ENCODE peak calls at places on chromosomes 6 and 20, in six cellular contexts. Q, V, H, O, S and U are unnamed samples.

GRCh38 chr6:10578718-10579117 is 57.6 kb downstream of the GCNT2 start:
- DNase-seq in Q (no peak), V (no peak), H (no peak), O (no peak), S (no peak), U (no peak)

GRCh38 chr6:57013501-57013900 is 33.0 kb upstream of the KIAA1586 start:
- DNase-seq in Q (no peak), V (no peak), H (no peak), O (no peak), S (no peak), U (no peak)

GRCh38 chr20:21719592-21720214 is 14.2 kb downstream of the PAX1 start:
- DNase-seq in Q (peak), V (peak), H (peak), O (peak), S (peak), U (no peak)

GRCh38 chr6:157019115-157019628 is 242.0 kb downstream of the ARID1B start:
- DNase-seq in Q (no peak), V (no peak), H (no peak), O (no peak), S (no peak), U (no peak)

GRCh38 chr6:89131599-89131998 is 13.7 kb upstream of the SRSF12 start:
- DNase-seq in Q (no peak), V (no peak), H (no peak), O (no peak), S (no peak), U (no peak)

GRCh38 chr6:130473886-130474285 is 108.1 kb downstream of the TMEM200A start:
- DNase-seq in Q (no peak), V (no peak), H (no peak), O (no peak), S (no peak), U (no peak)

GRCh38 chr6:10961837-10962236 is 75.0 kb downstream of the SYCP2L start:
- DNase-seq in Q (no peak), V (no peak), H (no peak), O (no peak), S (no peak), U (no peak)

GRCh38 chr20:35907017-35907685 is 47.2 kb downstream of the SCAND1 start:
- DNase-seq in Q (no peak), V (no peak), H (no peak), O (no peak), S (no peak), U (no peak)

GRCh38 chr6:24882835-24883555 is 52.8 kb downstream of the RIPOR2 start:
- DNase-seq in Q (no peak), V (no peak), H (no peak), O (no peak), S (no peak), U (no peak)

GRCh38 chr20:32966881-32967781 is 37.1 kb downstream of the SUN5 start:
- DNase-seq in Q (peak), V (peak), H (peak), O (peak), S (peak), U (no peak)

GRCh38 chr6:144413418-144413817 is 128.3 kb downstream of the UTRN start:
- DNase-seq in Q (no peak), V (peak), H (no peak), O (peak), S (no peak), U (no peak)

GRCh38 chr6:131755597-131755996 is 44.8 kb upstream of the CTAGE9 start:
- DNase-seq in Q (no peak), V (no peak), H (no peak), O (no peak), S (no peak), U (no peak)

GRCh38 chr6:36204068-36204753 is 7.7 kb downstream of the BRPF3 start:
- DNase-seq in Q (no peak), V (no peak), H (no peak), O (no peak), S (peak), U (no peak)

DNA sequence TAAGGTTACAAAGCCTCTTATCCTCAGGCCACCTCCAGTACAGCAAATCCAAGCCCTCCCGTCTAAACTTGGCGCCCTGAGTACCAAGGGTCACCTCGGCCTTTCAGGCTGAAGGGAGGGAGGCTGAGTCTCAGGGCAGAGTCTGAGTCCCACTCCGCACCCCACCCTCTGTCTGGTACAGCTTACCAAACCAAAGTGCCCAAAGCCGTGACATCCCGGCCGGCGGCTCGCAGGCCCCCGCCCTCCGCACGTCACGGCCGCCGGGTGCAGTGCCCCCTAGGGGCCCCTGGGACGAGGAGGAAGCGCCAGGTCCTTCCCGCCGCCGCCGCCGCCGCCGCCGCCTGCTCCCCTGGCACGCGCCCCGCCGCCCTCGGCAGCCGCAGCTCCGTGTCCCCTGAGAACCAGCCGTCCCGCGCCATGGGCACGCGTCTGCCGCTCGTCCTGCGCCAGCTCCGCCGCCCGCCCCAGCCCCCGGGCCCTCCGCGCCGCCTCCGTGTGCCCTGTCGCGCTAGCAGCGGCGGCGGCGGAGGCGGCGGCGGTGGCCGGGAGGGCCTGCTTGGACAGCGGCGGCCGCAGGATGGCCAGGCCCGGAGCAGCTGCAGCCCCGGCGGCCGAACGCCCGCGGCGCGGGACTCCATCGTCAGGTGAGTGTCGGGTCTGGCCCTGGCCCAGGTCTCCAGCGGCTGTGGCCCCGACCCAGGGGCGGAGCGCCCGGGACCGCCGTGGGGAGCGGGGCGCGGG is at the start of gene MTHFD1L:
- DNase-seq in Q (peak), V (peak), H (no peak), O (peak), S (no peak), U (peak)
- TF ChIP-seq POLR2A in Q (no peak), V (no peak), H (no peak), O (no peak), S (peak), U (peak)

GRCh38 chr6:158707120-158707519 is 57.3 kb downstream of the SYTL3 start:
- DNase-seq in Q (peak), V (peak), H (no peak), O (peak), S (no peak), U (no peak)
- TF ChIP-seq EP300 in Q (peak), V (no peak), H (no peak), O (no peak), S (no peak), U (no peak)

DNA sequence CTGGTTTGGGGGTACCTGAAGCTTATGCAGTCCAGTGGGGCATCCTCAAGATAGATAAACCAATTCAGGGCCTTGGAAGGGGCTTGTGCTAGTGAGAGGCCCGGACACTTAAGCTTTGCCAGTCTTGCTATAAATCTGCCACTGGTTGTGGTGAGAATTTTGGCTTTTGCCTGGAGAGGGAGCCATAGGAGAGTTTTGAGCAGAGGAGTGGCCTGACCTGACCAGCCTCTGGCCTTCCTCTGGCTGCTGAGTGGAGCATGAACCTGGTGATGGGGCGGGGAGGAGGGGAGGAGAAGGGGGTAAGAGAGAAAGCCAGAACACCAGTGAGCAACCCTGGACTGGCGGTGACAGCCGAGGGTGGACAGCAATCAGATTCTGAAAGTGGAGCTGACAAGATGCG is 7.1 kb downstream of the TMEM74B start:
- DNase-seq in Q (no peak), V (no peak), H (no peak), O (no peak), S (no peak), U (no peak)
- TF ChIP-seq POLR2A in Q (no peak), V (no peak), H (no peak), O (no peak), S (no peak), U (no peak)

DNA sequence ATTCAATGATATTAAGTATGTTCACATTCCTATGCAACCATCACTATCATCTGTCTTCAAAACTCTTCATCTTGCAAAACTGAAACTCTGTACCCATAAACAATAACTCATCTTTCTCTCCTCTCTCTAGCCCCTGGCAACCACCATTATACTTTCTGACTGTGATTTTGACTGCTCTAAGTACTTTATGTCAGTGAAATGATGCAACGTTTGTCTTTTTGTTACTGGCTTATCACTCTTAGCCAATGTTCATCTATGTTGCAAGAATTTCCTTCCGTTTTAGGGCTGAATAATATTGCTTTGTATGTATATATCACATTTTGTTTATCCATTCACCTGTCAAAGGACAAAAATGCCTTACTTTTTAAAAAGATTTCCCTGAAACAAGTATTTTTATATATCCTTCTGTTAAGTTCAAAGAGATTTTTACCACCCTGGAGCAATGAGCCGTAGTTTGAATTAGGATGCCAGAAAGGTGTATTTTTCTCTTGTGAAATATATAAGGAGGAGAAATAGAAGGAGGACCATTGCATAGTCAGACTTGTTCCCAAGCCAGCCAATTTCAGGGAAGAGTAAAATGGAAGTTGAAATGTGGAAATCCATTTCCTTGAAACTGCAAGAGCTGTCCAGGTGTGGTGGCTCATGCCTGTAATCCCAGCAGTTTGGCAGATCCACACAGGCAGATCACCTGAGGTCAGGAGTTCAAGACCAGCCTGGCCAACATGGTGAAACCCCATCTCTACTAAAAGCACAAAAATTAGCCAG is 4.0 kb upstream of the CGAS start:
- DNase-seq in Q (peak), V (no peak), H (no peak), O (no peak), S (no peak), U (no peak)
- TF ChIP-seq EP300 in Q (no peak), V (no peak), H (no peak), O (no peak), S (no peak), U (no peak)

GRCh38 chr6:166436195-166437139 is 53.7 kb upstream of the MPC1 start:
- DNase-seq in Q (no peak), V (no peak), H (no peak), O (peak), S (no peak), U (no peak)
- TF ChIP-seq POLR2A in Q (no peak), V (no peak), H (no peak), O (no peak), S (no peak), U (no peak)

DNA sequence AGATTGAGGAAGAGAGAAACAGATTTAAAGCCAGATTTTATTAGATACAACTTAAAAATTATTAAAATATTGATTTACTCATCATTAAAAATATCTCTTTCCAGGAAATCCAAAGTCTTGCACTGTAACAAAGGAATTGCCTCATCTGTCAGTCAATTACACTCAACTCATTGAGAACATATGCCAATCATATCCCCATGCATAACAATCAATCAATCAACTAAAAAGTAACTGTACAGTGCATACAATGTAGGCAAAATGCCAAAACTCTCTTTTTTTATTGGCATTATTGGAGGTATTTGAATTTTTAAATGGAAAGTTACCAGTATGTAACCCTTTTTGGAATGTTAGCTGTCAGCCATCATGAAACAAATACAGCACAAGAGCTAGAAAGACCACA is 45.3 kb upstream of the FAM83B start:
- DNase-seq in Q (no peak), V (no peak), H (no peak), O (no peak), S (no peak), U (no peak)
- TF ChIP-seq EP300 in Q (no peak), V (no peak), H (no peak), O (no peak), S (no peak), U (no peak)

GRCh38 chr6:46734867-46735719 is at the start of gene PLA2G7:
- DNase-seq in Q (peak), V (peak), H (no peak), O (no peak), S (no peak), U (no peak)

GRCh38 chr6:46733410-46733809 is 1.8 kb downstream of the PLA2G7 start:
- DNase-seq in Q (no peak), V (no peak), H (peak), O (no peak), S (no peak), U (no peak)

GRCh38 chr6:46730918-46731461 is 4.2 kb downstream of the PLA2G7 start:
- DNase-seq in Q (no peak), V (no peak), H (peak), O (no peak), S (no peak), U (no peak)

GRCh38 chr6:46736913-46737312 is 1.7 kb upstream of the PLA2G7 start:
- DNase-seq in Q (no peak), V (no peak), H (no peak), O (no peak), S (no peak), U (no peak)

GRCh38 chr6:46735720-46736031 is 501 bp upstream of the PLA2G7 start:
- DNase-seq in Q (no peak), V (no peak), H (no peak), O (no peak), S (no peak), U (no peak)
- TF ChIP-seq POLR2A in Q (no peak), V (no peak), H (no peak), O (no peak), S (no peak), U (no peak)

GRCh38 chr20:63534831-63535651 is 2.1 kb downstream of the PTK6 start:
- DNase-seq in Q (no peak), V (peak), H (no peak), O (peak), S (no peak), U (no peak)

GRCh38 chr20:63534427-63534830 is 2.7 kb downstream of the PTK6 start:
- DNase-seq in Q (no peak), V (no peak), H (no peak), O (no peak), S (no peak), U (no peak)

GRCh38 chr20:63536997-63537524 is at the start of gene PTK6:
- DNase-seq in Q (no peak), V (peak), H (no peak), O (peak), S (no peak), U (peak)

GRCh38 chr20:63537525-63538203 is 488 bp upstream of the PTK6 start:
- DNase-seq in Q (peak), V (peak), H (peak), O (peak), S (peak), U (peak)

DNA sequence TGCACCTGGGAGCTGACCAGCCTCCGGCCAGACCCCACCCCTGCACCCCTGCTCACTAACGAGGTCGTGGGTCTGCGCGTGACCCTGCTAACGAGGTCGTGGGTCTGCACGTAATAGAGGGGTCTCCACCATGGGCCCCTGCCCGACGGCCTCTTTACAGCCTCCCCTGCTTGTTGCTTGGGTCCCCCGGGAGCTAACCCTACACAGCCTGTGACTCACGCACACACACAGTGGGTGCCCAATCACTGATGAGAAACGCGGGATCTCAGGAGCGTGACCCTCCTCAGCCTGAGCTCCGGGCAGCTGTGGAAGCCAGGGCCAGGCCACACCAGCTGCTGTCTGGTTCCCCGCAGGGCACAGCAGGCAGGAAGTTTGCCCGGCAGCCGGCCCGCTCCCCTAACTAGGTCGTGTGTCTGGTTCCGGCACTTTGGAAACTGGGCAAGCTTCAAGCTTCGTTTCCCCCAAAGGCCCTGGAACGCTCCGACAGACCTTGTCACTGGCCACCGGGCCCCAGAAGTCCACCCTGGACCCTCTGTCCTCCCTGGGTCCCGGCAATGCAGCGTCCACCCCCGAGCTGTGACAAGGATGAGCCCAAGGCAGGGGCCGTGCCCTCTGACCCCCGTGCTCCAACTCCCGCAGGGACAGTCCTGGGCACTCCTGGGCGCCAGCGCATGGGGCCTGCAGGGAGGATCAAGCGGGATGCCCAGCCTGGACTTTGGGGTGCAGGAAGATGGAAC is 767 bp downstream of the PTK6 start:
- DNase-seq in Q (no peak), V (peak), H (no peak), O (peak), S (no peak), U (no peak)
- TF ChIP-seq EP300 in Q (no peak), V (no peak), H (no peak), O (no peak), S (no peak), U (no peak)